ENCODE peak calls at places on chromosome 19, in nine cellular contexts. W is HFFc6; R is anterior cingulate cortex; F is globus pallidus; P is activated T-helper 1 cell treated with anti-CD3 and anti-CD28 coated beads, Interleukin-2, amount 50 U/mL, for 16 hours; B is cardiac muscle cell; H is stimulated activated CD4-positive, alpha-beta T cell treated with anti-CD3 and anti-CD28 coated beads, Interleukin-2, amount 100 ng/mL, for 24 hours; L is cardiac fibroblast; V is EH. N is an unnamed sample.

GRCh38 chr19:13150919-13151604 is 851 bp downstream of the IER2 start:
- DNase-seq in H (peak), R (no peak), L (no peak), F (no peak), W (no peak), V (no peak), P (no peak), B (peak), N (peak)

GRCh38 chr19:55898911-55899310 is 33.2 kb downstream of the NLRP13 start:
- DNase-seq in H (no peak), V (no peak), R (no peak), F (no peak), P (no peak), W (no peak), L (no peak), B (no peak), N (no peak)

GRCh38 chr19:5695649-5696195 is 5.6 kb downstream of the RPL36 start:
- DNase-seq in P (no peak), B (no peak), F (no peak), R (no peak), H (no peak), V (no peak), L (no peak), W (no peak), N (no peak)

GRCh38 chr19:50434525-50434924 is 1.8 kb downstream of the MYBPC2 start:
- DNase-seq in P (no peak), L (no peak), R (no peak), B (no peak), H (no peak), W (no peak), F (no peak), V (no peak), N (no peak)

GRCh38 chr19:4519521-4520277 is 1.4 kb upstream of the PLIN4 start:
- DNase-seq in B (peak), V (no peak), W (no peak), R (no peak), H (no peak), P (no peak), F (no peak), L (no peak), N (peak)

GRCh38 chr19:54062643-54063042 is 1.1 kb downstream of the VSTM1 start:
- DNase-seq in L (no peak), R (no peak), V (no peak), F (no peak), B (no peak), W (no peak), P (no peak), H (no peak), N (no peak)

GRCh38 chr19:14954071-14954655 is 12.9 kb downstream of the OR7C2 start:
- DNase-seq in W (no peak), B (no peak), F (no peak), R (no peak), P (no peak), H (peak), V (no peak), L (no peak), N (no peak)

GRCh38 chr19:1645299-1645698 is 7.1 kb downstream of the TCF3 start:
- DNase-seq in R (no peak), F (no peak), L (no peak), B (no peak), P (no peak), W (no peak), H (no peak), V (no peak), N (no peak)

GRCh38 chr19:38023245-38023644 is 116.2 kb downstream of the SIPA1L3 start:
- DNase-seq in L (peak), H (no peak), P (no peak), R (no peak), V (peak), B (peak), F (no peak), W (peak), N (no peak)

GRCh38 chr19:45676851-45677263 is 8.8 kb downstream of the GIPR start:
- DNase-seq in R (no peak), W (no peak), P (peak), B (no peak), V (no peak), F (no peak), L (no peak), H (peak), N (no peak)

GRCh38 chr19:15324791-15325519 is 7.4 kb downstream of the BRD4 start:
- DNase-seq in V (no peak), F (no peak), L (no peak), H (no peak), R (no peak), B (no peak), P (no peak), W (no peak), N (no peak)

GRCh38 chr19:35513975-35514809 is 743 bp upstream of the DMKN start:
- DNase-seq in B (peak), L (peak), R (no peak), W (no peak), H (no peak), F (no peak), P (no peak), V (peak), N (no peak)

GRCh38 chr19:52028027-52028779 is at the start of gene ZNF614:
- DNase-seq in R (peak), P (peak), H (peak), V (peak), B (peak), L (peak), F (peak), W (peak), N (peak)

GRCh38 chr19:54453921-54454780 is 5.2 kb downstream of the LENG8 start:
- DNase-seq in B (no peak), P (no peak), F (no peak), W (no peak), L (no peak), V (no peak), R (no peak), H (no peak), N (no peak)

GRCh38 chr19:16306728-16307402 is 17.8 kb upstream of the KLF2 start:
- DNase-seq in H (no peak), B (no peak), F (no peak), R (no peak), L (no peak), P (no peak), V (no peak), W (no peak), N (no peak)

GRCh38 chr19:45876411-45877197 is 9.3 kb downstream of the IRF2BP1 start:
- DNase-seq in B (peak), L (peak), R (no peak), H (peak), W (no peak), V (peak), F (no peak), P (no peak), N (no peak)

GRCh38 chr19:53294786-53295441 is 27.4 kb upstream of the VN1R4 start:
- DNase-seq in P (no peak), F (no peak), L (peak), R (no peak), B (no peak), W (no peak), H (no peak), V (no peak), N (no peak)

GRCh38 chr19:47609885-47610545 is 1.1 kb downstream of the BICRA start:
- DNase-seq in R (no peak), H (peak), B (peak), W (peak), P (peak), V (peak), F (no peak), L (peak), N (no peak)

GRCh38 chr19:1430201-1430621 is 8.0 kb upstream of the RPS15 start:
- DNase-seq in H (no peak), R (no peak), V (no peak), F (no peak), P (no peak), W (no peak), L (no peak), B (no peak), N (no peak)

GRCh38 chr19:49337267-49338022 is 2.2 kb downstream of the CD37 start:
- DNase-seq in F (no peak), W (no peak), V (no peak), B (no peak), H (no peak), P (no peak), L (no peak), R (no peak), N (no peak)

GRCh38 chr19:33226550-33227241 is 1.0 kb upstream of the SLC7A10 start:
- DNase-seq in L (no peak), W (no peak), V (no peak), F (no peak), B (peak), P (no peak), H (peak), R (no peak), N (no peak)

GRCh38 chr19:46081928-46082727 is 41.3 kb upstream of the IGFL4 start:
- DNase-seq in F (peak), R (no peak), W (peak), P (no peak), L (peak), B (peak), H (peak), V (peak), N (peak)

GRCh38 chr19:6482343-6482686 is 728 bp upstream of the DENND1C start:
- DNase-seq in H (no peak), R (no peak), F (no peak), L (no peak), W (no peak), B (no peak), P (no peak), V (no peak), N (no peak)

GRCh38 chr19:17784201-17785008 is 10.5 kb upstream of the B3GNT3 start:
- DNase-seq in B (peak), P (peak), F (peak), H (peak), L (peak), V (peak), R (peak), W (peak), N (peak)

GRCh38 chr19:9075064-9075964 is 11.5 kb upstream of the OR1M1 start:
- DNase-seq in R (peak), V (peak), F (peak), H (no peak), L (peak), W (peak), P (no peak), B (peak), N (peak)

GRCh38 chr19:56566904-56567273 is 379 bp upstream of the ZNF470 start:
- DNase-seq in R (peak), L (peak), V (peak), B (peak), F (no peak), H (peak), W (peak), P (peak), N (peak)

GRCh38 chr19:54411033-54411432 is 4.2 kb upstream of the TTYH1 start:
- DNase-seq in H (no peak), P (no peak), F (no peak), V (no peak), W (no peak), B (no peak), L (no peak), R (no peak), N (no peak)

GRCh38 chr19:18488838-18489626 is 32.8 kb downstream of the ELL start:
- DNase-seq in W (no peak), F (no peak), H (no peak), R (no peak), B (no peak), V (no peak), L (no peak), P (no peak), N (no peak)

GRCh38 chr19:2495130-2495641 is 19.3 kb downstream of the GADD45B start:
- DNase-seq in B (peak), F (peak), W (peak), R (no peak), V (peak), H (no peak), P (no peak), L (peak), N (no peak)

GRCh38 chr19:2728783-2729387 is 7.7 kb upstream of the DIRAS1 start:
- DNase-seq in B (no peak), H (no peak), L (no peak), R (no peak), W (no peak), F (no peak), P (no peak), V (no peak), N (no peak)

GRCh38 chr19:19372656-19373416 is 32.6 kb upstream of the GATAD2A start:
- DNase-seq in H (peak), R (no peak), P (no peak), L (peak), B (peak), W (peak), F (peak), V (peak), N (peak)

GRCh38 chr19:34838248-34838647 is 65.2 kb upstream of the ZNF599 start:
- DNase-seq in P (no peak), H (no peak), W (no peak), V (peak), B (peak), F (no peak), L (peak), R (no peak), N (peak)

GRCh38 chr19:6044056-6044805 is 66.1 kb downstream of the RFX2 start:
- DNase-seq in L (no peak), H (no peak), R (no peak), W (no peak), V (no peak), B (no peak), F (no peak), P (no peak), N (no peak)

GRCh38 chr19:42284066-42284501 is 15.0 kb downstream of the CIC start:
- DNase-seq in F (peak), W (peak), P (peak), V (peak), H (peak), B (peak), L (peak), R (peak), N (peak)

GRCh38 chr19:10946964-10947657 is 13.7 kb upstream of the SMARCA4 start:
- DNase-seq in F (no peak), R (no peak), W (no peak), B (peak), L (no peak), P (no peak), H (no peak), V (peak), N (no peak)